ENCODE peak calls at places on chromosomes 2 and 18, in ten cellular contexts. One of them, this sample, is unnamed.

GRCh38 chr18:74414951-74415515 is 42.1 kb downstream of the DIPK1C start:
- DNase-seq in neural progenitor cell: no peak
- DNase-seq in RCC 7860: no peak
- DNase-seq in right lobe of liver: no peak
- DNase-seq in AG09309: no peak
- DNase-seq in HEK293T: no peak
- DNase-seq in activated CD4-positive, alpha-beta T cell treated with anti-CD3 and anti-CD28 coated beads, Interleukin-2, amount 50 U/mL, for 48 hours: no peak
- DNase-seq in IMR-90: no peak
- DNase-seq in fibroblast of lung: no peak
- DNase-seq in kidney glomerular epithelial cell: no peak
- DNase-seq in this sample: no peak

GRCh38 chr2:172836386-172837200 is 100.9 kb downstream of the RAPGEF4 start:
- DNase-seq in fibroblast of lung: no peak
- DNase-seq in kidney glomerular epithelial cell: peak; percentile 59
- DNase-seq in AG09309: no peak
- DNase-seq in RCC 7860: peak; percentile 83
- DNase-seq in IMR-90: peak; percentile 84
- DNase-seq in right lobe of liver: no peak
- DNase-seq in HEK293T: no peak
- DNase-seq in activated CD4-positive, alpha-beta T cell treated with anti-CD3 and anti-CD28 coated beads, Interleukin-2, amount 50 U/mL, for 48 hours: no peak
- DNase-seq in neural progenitor cell: no peak
- DNase-seq in this sample: no peak

GRCh38 chr2:190582761-190583506 is 48.4 kb upstream of the NEMP2 start:
- DNase-seq in activated CD4-positive, alpha-beta T cell treated with anti-CD3 and anti-CD28 coated beads, Interleukin-2, amount 50 U/mL, for 48 hours: no peak
- DNase-seq in neural progenitor cell: no peak
- DNase-seq in IMR-90: peak; percentile 31
- DNase-seq in right lobe of liver: no peak
- DNase-seq in AG09309: no peak
- DNase-seq in HEK293T: no peak
- DNase-seq in fibroblast of lung: peak; percentile 14
- DNase-seq in kidney glomerular epithelial cell: no peak
- DNase-seq in RCC 7860: no peak
- DNase-seq in this sample: no peak

GRCh38 chr2:96147593-96148201 is 2.5 kb upstream of the DUSP2 start:
- DNase-seq in kidney glomerular epithelial cell: no peak
- DNase-seq in IMR-90: no peak
- DNase-seq in activated CD4-positive, alpha-beta T cell treated with anti-CD3 and anti-CD28 coated beads, Interleukin-2, amount 50 U/mL, for 48 hours: peak; percentile 67
- DNase-seq in AG09309: no peak
- DNase-seq in HEK293T: no peak
- DNase-seq in fibroblast of lung: no peak
- DNase-seq in neural progenitor cell: no peak
- DNase-seq in RCC 7860: no peak
- DNase-seq in right lobe of liver: no peak
- DNase-seq in this sample: peak; percentile 20

GRCh38 chr2:33405180-33406105 is 71.0 kb upstream of the RASGRP3 start:
- DNase-seq in right lobe of liver: no peak
- DNase-seq in kidney glomerular epithelial cell: no peak
- DNase-seq in IMR-90: peak; percentile 54
- DNase-seq in fibroblast of lung: peak; percentile 71
- DNase-seq in HEK293T: no peak
- DNase-seq in RCC 7860: no peak
- DNase-seq in activated CD4-positive, alpha-beta T cell treated with anti-CD3 and anti-CD28 coated beads, Interleukin-2, amount 50 U/mL, for 48 hours: no peak
- DNase-seq in AG09309: no peak
- DNase-seq in neural progenitor cell: no peak
- DNase-seq in this sample: no peak

GRCh38 chr2:4139711-4140110 is 436.3 kb downstream of the DCDC2C start:
- DNase-seq in kidney glomerular epithelial cell: peak; percentile 67
- DNase-seq in RCC 7860: no peak
- DNase-seq in AG09309: no peak
- DNase-seq in neural progenitor cell: no peak
- DNase-seq in HEK293T: no peak
- DNase-seq in activated CD4-positive, alpha-beta T cell treated with anti-CD3 and anti-CD28 coated beads, Interleukin-2, amount 50 U/mL, for 48 hours: no peak
- DNase-seq in IMR-90: no peak
- DNase-seq in right lobe of liver: no peak
- DNase-seq in fibroblast of lung: no peak
- DNase-seq in this sample: no peak

GRCh38 chr2:136486115-136486514 is 279.2 kb upstream of the THSD7B start:
- DNase-seq in HEK293T: no peak
- DNase-seq in kidney glomerular epithelial cell: no peak
- DNase-seq in AG09309: no peak
- DNase-seq in neural progenitor cell: no peak
- DNase-seq in activated CD4-positive, alpha-beta T cell treated with anti-CD3 and anti-CD28 coated beads, Interleukin-2, amount 50 U/mL, for 48 hours: no peak
- DNase-seq in fibroblast of lung: no peak
- DNase-seq in IMR-90: no peak
- DNase-seq in RCC 7860: no peak
- DNase-seq in right lobe of liver: no peak
- DNase-seq in this sample: no peak

GRCh38 chr2:240685771-240686371 is 3.2 kb upstream of the AQP12B start:
- DNase-seq in kidney glomerular epithelial cell: no peak
- DNase-seq in fibroblast of lung: no peak
- DNase-seq in HEK293T: no peak
- DNase-seq in right lobe of liver: no peak
- DNase-seq in activated CD4-positive, alpha-beta T cell treated with anti-CD3 and anti-CD28 coated beads, Interleukin-2, amount 50 U/mL, for 48 hours: no peak
- DNase-seq in RCC 7860: no peak
- DNase-seq in IMR-90: no peak
- DNase-seq in neural progenitor cell: peak; percentile 42
- DNase-seq in AG09309: no peak
- DNase-seq in this sample: no peak

GRCh38 chr2:39487398-39488250 is 50.5 kb upstream of the MAP4K3 start:
- DNase-seq in activated CD4-positive, alpha-beta T cell treated with anti-CD3 and anti-CD28 coated beads, Interleukin-2, amount 50 U/mL, for 48 hours: no peak
- DNase-seq in neural progenitor cell: no peak
- DNase-seq in IMR-90: peak; percentile 69
- DNase-seq in AG09309: no peak
- DNase-seq in HEK293T: no peak
- DNase-seq in fibroblast of lung: no peak
- DNase-seq in kidney glomerular epithelial cell: no peak
- DNase-seq in right lobe of liver: no peak
- DNase-seq in RCC 7860: no peak
- DNase-seq in this sample: no peak

GRCh38 chr18:35458677-35459441 is 38.9 kb downstream of the INO80C start:
- DNase-seq in AG09309: no peak
- DNase-seq in IMR-90: peak; percentile 79
- DNase-seq in fibroblast of lung: peak; percentile 76
- DNase-seq in activated CD4-positive, alpha-beta T cell treated with anti-CD3 and anti-CD28 coated beads, Interleukin-2, amount 50 U/mL, for 48 hours: no peak
- DNase-seq in right lobe of liver: peak; percentile 59
- DNase-seq in neural progenitor cell: no peak
- DNase-seq in HEK293T: no peak
- DNase-seq in kidney glomerular epithelial cell: peak; percentile 87
- DNase-seq in RCC 7860: peak; percentile 96
- DNase-seq in this sample: peak; percentile 53

GRCh38 chr2:203740741-203741363 is 34.4 kb downstream of the CD28 start:
- DNase-seq in AG09309: no peak
- DNase-seq in right lobe of liver: no peak
- DNase-seq in kidney glomerular epithelial cell: peak; percentile 46
- DNase-seq in RCC 7860: peak; percentile 23
- DNase-seq in fibroblast of lung: no peak
- DNase-seq in activated CD4-positive, alpha-beta T cell treated with anti-CD3 and anti-CD28 coated beads, Interleukin-2, amount 50 U/mL, for 48 hours: no peak
- DNase-seq in HEK293T: no peak
- DNase-seq in IMR-90: peak; percentile 51
- DNase-seq in neural progenitor cell: no peak
- DNase-seq in this sample: no peak

GRCh38 chr2:140353541-140353940 is 1573.4 kb upstream of the NXPH2 start:
- DNase-seq in kidney glomerular epithelial cell: peak; percentile 6
- DNase-seq in AG09309: no peak
- DNase-seq in right lobe of liver: no peak
- DNase-seq in IMR-90: no peak
- DNase-seq in neural progenitor cell: no peak
- DNase-seq in fibroblast of lung: peak; percentile 83
- DNase-seq in activated CD4-positive, alpha-beta T cell treated with anti-CD3 and anti-CD28 coated beads, Interleukin-2, amount 50 U/mL, for 48 hours: no peak
- DNase-seq in RCC 7860: no peak
- DNase-seq in HEK293T: no peak
- DNase-seq in this sample: no peak

GRCh38 chr2:235006986-235007385 is 55.2 kb downstream of the SH3BP4 start:
- DNase-seq in HEK293T: no peak
- DNase-seq in kidney glomerular epithelial cell: no peak
- DNase-seq in AG09309: no peak
- DNase-seq in RCC 7860: no peak
- DNase-seq in neural progenitor cell: no peak
- DNase-seq in right lobe of liver: no peak
- DNase-seq in activated CD4-positive, alpha-beta T cell treated with anti-CD3 and anti-CD28 coated beads, Interleukin-2, amount 50 U/mL, for 48 hours: no peak
- DNase-seq in IMR-90: no peak
- DNase-seq in fibroblast of lung: no peak
- DNase-seq in this sample: no peak

GRCh38 chr18:66013976-66014375 is 263.2 kb downstream of the CDH7 start:
- DNase-seq in kidney glomerular epithelial cell: no peak
- DNase-seq in activated CD4-positive, alpha-beta T cell treated with anti-CD3 and anti-CD28 coated beads, Interleukin-2, amount 50 U/mL, for 48 hours: no peak
- DNase-seq in right lobe of liver: no peak
- DNase-seq in AG09309: no peak
- DNase-seq in RCC 7860: no peak
- DNase-seq in HEK293T: no peak
- DNase-seq in IMR-90: no peak
- DNase-seq in neural progenitor cell: no peak
- DNase-seq in fibroblast of lung: peak; percentile 26
- DNase-seq in this sample: no peak

GRCh38 chr18:77376733-77377094 is 127.1 kb downstream of the GALR1 start:
- DNase-seq in neural progenitor cell: no peak
- DNase-seq in fibroblast of lung: no peak
- DNase-seq in RCC 7860: no peak
- DNase-seq in right lobe of liver: no peak
- DNase-seq in AG09309: no peak
- DNase-seq in IMR-90: no peak
- DNase-seq in kidney glomerular epithelial cell: no peak
- DNase-seq in activated CD4-positive, alpha-beta T cell treated with anti-CD3 and anti-CD28 coated beads, Interleukin-2, amount 50 U/mL, for 48 hours: no peak
- DNase-seq in HEK293T: no peak
- DNase-seq in this sample: no peak

GRCh38 chr2:145551661-145552060 is 1031.7 kb upstream of the ZEB2 start:
- DNase-seq in neural progenitor cell: no peak
- DNase-seq in activated CD4-positive, alpha-beta T cell treated with anti-CD3 and anti-CD28 coated beads, Interleukin-2, amount 50 U/mL, for 48 hours: no peak
- DNase-seq in kidney glomerular epithelial cell: no peak
- DNase-seq in AG09309: no peak
- DNase-seq in fibroblast of lung: no peak
- DNase-seq in RCC 7860: no peak
- DNase-seq in right lobe of liver: no peak
- DNase-seq in HEK293T: no peak
- DNase-seq in IMR-90: no peak
- DNase-seq in this sample: no peak

GRCh38 chr2:110869472-110870446 is 137.4 kb downstream of the ACOXL start:
- DNase-seq in RCC 7860: peak; percentile 81
- DNase-seq in HEK293T: no peak
- DNase-seq in AG09309: no peak
- DNase-seq in activated CD4-positive, alpha-beta T cell treated with anti-CD3 and anti-CD28 coated beads, Interleukin-2, amount 50 U/mL, for 48 hours: no peak
- DNase-seq in kidney glomerular epithelial cell: peak; percentile 11
- DNase-seq in neural progenitor cell: no peak
- DNase-seq in fibroblast of lung: peak; percentile 57
- DNase-seq in IMR-90: peak; percentile 18
- DNase-seq in right lobe of liver: no peak
- DNase-seq in this sample: no peak

GRCh38 chr2:45902952-45903351 is 251.5 kb downstream of the PRKCE start:
- DNase-seq in fibroblast of lung: no peak
- DNase-seq in HEK293T: no peak
- DNase-seq in AG09309: no peak
- DNase-seq in right lobe of liver: no peak
- DNase-seq in RCC 7860: no peak
- DNase-seq in IMR-90: no peak
- DNase-seq in kidney glomerular epithelial cell: no peak
- DNase-seq in neural progenitor cell: no peak
- DNase-seq in activated CD4-positive, alpha-beta T cell treated with anti-CD3 and anti-CD28 coated beads, Interleukin-2, amount 50 U/mL, for 48 hours: no peak
- DNase-seq in this sample: no peak

GRCh38 chr2:237627463-237628321 is at the start of gene LRRFIP1:
- DNase-seq in neural progenitor cell: peak; percentile 76
- DNase-seq in right lobe of liver: peak; percentile 59
- DNase-seq in activated CD4-positive, alpha-beta T cell treated with anti-CD3 and anti-CD28 coated beads, Interleukin-2, amount 50 U/mL, for 48 hours: peak; percentile 21
- DNase-seq in kidney glomerular epithelial cell: peak; percentile 16
- DNase-seq in RCC 7860: no peak
- DNase-seq in HEK293T: peak; percentile 57
- DNase-seq in fibroblast of lung: no peak
- DNase-seq in AG09309: no peak
- DNase-seq in IMR-90: no peak
- DNase-seq in this sample: no peak

GRCh38 chr2:147553743-147554142 is 291.1 kb upstream of the ACVR2A start:
- DNase-seq in AG09309: no peak
- DNase-seq in right lobe of liver: no peak
- DNase-seq in activated CD4-positive, alpha-beta T cell treated with anti-CD3 and anti-CD28 coated beads, Interleukin-2, amount 50 U/mL, for 48 hours: no peak
- DNase-seq in neural progenitor cell: peak; percentile 19
- DNase-seq in IMR-90: no peak
- DNase-seq in HEK293T: no peak
- DNase-seq in RCC 7860: no peak
- DNase-seq in kidney glomerular epithelial cell: no peak
- DNase-seq in fibroblast of lung: no peak
- DNase-seq in this sample: no peak

GRCh38 chr18:55314031-55314430 is 274.0 kb downstream of the TCF4 start:
- DNase-seq in activated CD4-positive, alpha-beta T cell treated with anti-CD3 and anti-CD28 coated beads, Interleukin-2, amount 50 U/mL, for 48 hours: no peak
- DNase-seq in AG09309: no peak
- DNase-seq in RCC 7860: no peak
- DNase-seq in fibroblast of lung: no peak
- DNase-seq in IMR-90: no peak
- DNase-seq in HEK293T: no peak
- DNase-seq in kidney glomerular epithelial cell: no peak
- DNase-seq in neural progenitor cell: no peak
- DNase-seq in right lobe of liver: no peak
- DNase-seq in this sample: no peak

GRCh38 chr2:202002381-202002780 is 31.3 kb upstream of the FZD7 start:
- DNase-seq in RCC 7860: no peak
- DNase-seq in fibroblast of lung: no peak
- DNase-seq in neural progenitor cell: no peak
- DNase-seq in activated CD4-positive, alpha-beta T cell treated with anti-CD3 and anti-CD28 coated beads, Interleukin-2, amount 50 U/mL, for 48 hours: no peak
- DNase-seq in HEK293T: no peak
- DNase-seq in kidney glomerular epithelial cell: no peak
- DNase-seq in IMR-90: no peak
- DNase-seq in right lobe of liver: no peak
- DNase-seq in AG09309: no peak
- DNase-seq in this sample: no peak

GRCh38 chr2:20381457-20381856 is 30.8 kb upstream of the PUM2 start:
- DNase-seq in activated CD4-positive, alpha-beta T cell treated with anti-CD3 and anti-CD28 coated beads, Interleukin-2, amount 50 U/mL, for 48 hours: no peak
- DNase-seq in kidney glomerular epithelial cell: peak; percentile 6
- DNase-seq in neural progenitor cell: peak; percentile 28
- DNase-seq in AG09309: no peak
- DNase-seq in IMR-90: peak; percentile 68
- DNase-seq in right lobe of liver: peak; percentile 59
- DNase-seq in HEK293T: peak; percentile 61
- DNase-seq in RCC 7860: no peak
- DNase-seq in fibroblast of lung: peak; percentile 78
- DNase-seq in this sample: no peak

GRCh38 chr2:188292446-188293239 is 969 bp downstream of the GULP1 start:
- DNase-seq in RCC 7860: peak; percentile 77
- DNase-seq in fibroblast of lung: peak; percentile 88
- DNase-seq in kidney glomerular epithelial cell: peak; percentile 90
- DNase-seq in activated CD4-positive, alpha-beta T cell treated with anti-CD3 and anti-CD28 coated beads, Interleukin-2, amount 50 U/mL, for 48 hours: no peak
- DNase-seq in right lobe of liver: peak; percentile 47
- DNase-seq in neural progenitor cell: peak; percentile 91
- DNase-seq in AG09309: peak; percentile 82
- DNase-seq in HEK293T: peak; percentile 49
- DNase-seq in IMR-90: peak; percentile 86
- DNase-seq in this sample: peak; percentile 84

GRCh38 chr2:241153616-241154015 is 3.3 kb downstream of the PPP1R7 start:
- DNase-seq in kidney glomerular epithelial cell: no peak
- DNase-seq in AG09309: no peak
- DNase-seq in HEK293T: no peak
- DNase-seq in fibroblast of lung: peak; percentile 26
- DNase-seq in RCC 7860: no peak
- DNase-seq in neural progenitor cell: no peak
- DNase-seq in activated CD4-positive, alpha-beta T cell treated with anti-CD3 and anti-CD28 coated beads, Interleukin-2, amount 50 U/mL, for 48 hours: peak; percentile 28
- DNase-seq in right lobe of liver: no peak
- DNase-seq in IMR-90: peak; percentile 54
- DNase-seq in this sample: no peak

GRCh38 chr2:105888625-105889024 is 143.9 kb downstream of the NCK2 start:
- DNase-seq in IMR-90: no peak
- DNase-seq in activated CD4-positive, alpha-beta T cell treated with anti-CD3 and anti-CD28 coated beads, Interleukin-2, amount 50 U/mL, for 48 hours: peak; percentile 43
- DNase-seq in AG09309: no peak
- DNase-seq in HEK293T: peak; percentile 15
- DNase-seq in fibroblast of lung: no peak
- DNase-seq in kidney glomerular epithelial cell: no peak
- DNase-seq in right lobe of liver: no peak
- DNase-seq in neural progenitor cell: no peak
- DNase-seq in RCC 7860: no peak
- DNase-seq in this sample: no peak

GRCh38 chr2:235829726-235830125 is 335.9 kb downstream of the AGAP1 start:
- DNase-seq in fibroblast of lung: no peak
- DNase-seq in IMR-90: no peak
- DNase-seq in HEK293T: no peak
- DNase-seq in right lobe of liver: no peak
- DNase-seq in AG09309: no peak
- DNase-seq in kidney glomerular epithelial cell: no peak
- DNase-seq in activated CD4-positive, alpha-beta T cell treated with anti-CD3 and anti-CD28 coated beads, Interleukin-2, amount 50 U/mL, for 48 hours: no peak
- DNase-seq in RCC 7860: no peak
- DNase-seq in neural progenitor cell: no peak
- DNase-seq in this sample: no peak

GRCh38 chr2:154291511-154291910 is 407.0 kb upstream of the KCNJ3 start:
- DNase-seq in right lobe of liver: no peak
- DNase-seq in kidney glomerular epithelial cell: no peak
- DNase-seq in HEK293T: no peak
- DNase-seq in fibroblast of lung: no peak
- DNase-seq in RCC 7860: no peak
- DNase-seq in IMR-90: no peak
- DNase-seq in AG09309: no peak
- DNase-seq in activated CD4-positive, alpha-beta T cell treated with anti-CD3 and anti-CD28 coated beads, Interleukin-2, amount 50 U/mL, for 48 hours: no peak
- DNase-seq in neural progenitor cell: no peak
- DNase-seq in this sample: no peak

This sample was measured in lower lobe of right lung.